ENCODE peak calls at places on chromosomes 16 and 17, in nine cellular contexts. M is cardiac fibroblast, P is PC-9, E is choroid plexus epithelial cell, B is PC-3, D is kidney, G is suprapubic skin, Y is esophagus squamous epithelium, F is mammary epithelial cell. J is an unnamed sample.

GRCh38 chr17:29949708-29950107 is 8.3 kb downstream of the EFCAB5 start:
- DNase-seq in M (no peak), P (no peak), E (no peak), B (no peak), D (no peak), G (no peak), Y (no peak), F (no peak), J (no peak)

GRCh38 chr17:78307887-78308633 is 51.8 kb downstream of the SOCS3 start:
- DNase-seq in M (no peak), P (peak; percentile 70), E (no peak), B (peak; percentile 56), D (peak; percentile 78), G (no peak), Y (no peak), F (no peak), J (no peak)

GRCh38 chr17:17062866-17063265 is 20.6 kb downstream of the MPRIP start:
- DNase-seq in M (no peak), P (no peak), E (no peak), B (no peak), D (peak; percentile 75), G (no peak), Y (no peak), F (peak; percentile 62), J (no peak)

GRCh38 chr16:19029980-19030379 is 37.4 kb upstream of the COQ7 start:
- DNase-seq in M (peak; percentile 5), P (no peak), E (no peak), B (no peak), D (no peak), G (no peak), Y (no peak), F (no peak), J (no peak)

GRCh38 chr17:57514614-57515013 is 230.5 kb downstream of the CCDC182 start:
- DNase-seq in M (no peak), P (peak; percentile 48), E (no peak), B (no peak), D (no peak), G (no peak), Y (no peak), F (peak; percentile 57), J (no peak)

GRCh38 chr17:46977348-46977747 is 1.7 kb downstream of the RPRML start:
- DNase-seq in M (no peak), P (no peak), E (peak; percentile 54), B (peak; percentile 72), D (peak; percentile 39), G (no peak), Y (no peak), F (peak; percentile 46), J (no peak)

GRCh38 chr17:19654342-19654886 is 5.9 kb downstream of the ALDH3A2 start:
- DNase-seq in M (no peak), P (no peak), E (no peak), B (no peak), D (peak; percentile 69), G (no peak), Y (no peak), F (no peak), J (no peak)

GRCh38 chr17:57385975-57386374 is 129.7 kb downstream of the MSI2 start:
- DNase-seq in M (no peak), P (no peak), E (no peak), B (no peak), D (no peak), G (no peak), Y (no peak), F (no peak), J (no peak)

GRCh38 chr17:74852237-74853047 is 7.2 kb downstream of the GRIN2C start:
- DNase-seq in M (no peak), P (no peak), E (peak; percentile 31), B (no peak), D (peak; percentile 74), G (no peak), Y (no peak), F (peak; percentile 51), J (no peak)

GRCh38 chr16:30948087-30948955 is 547 bp upstream of the ORAI3 start:
- DNase-seq in M (peak; percentile 98), P (peak; percentile 90), E (peak; percentile 99), B (peak; percentile 68), D (peak; percentile 97), G (no peak), Y (no peak), F (peak; percentile 94), J (no peak)

GRCh38 chr17:801660-802059 is 19.5 kb downstream of the MRM3 start:
- DNase-seq in M (no peak), P (no peak), E (peak; percentile 62), B (no peak), D (no peak), G (no peak), Y (no peak), F (no peak), J (no peak)

GRCh38 chr17:53336281-53336680 is 486.4 kb upstream of the KIF2B start:
- DNase-seq in M (peak; percentile 1), P (no peak), E (no peak), B (no peak), D (peak; percentile 21), G (no peak), Y (no peak), F (peak; percentile 45), J (no peak)

GRCh38 chr16:1773703-1774455 is 945 bp upstream of the MRPS34 start:
- DNase-seq in M (peak; percentile 43), P (peak; percentile 66), E (peak; percentile 41), B (no peak), D (no peak), G (no peak), Y (no peak), F (peak; percentile 56), J (no peak)

GRCh38 chr17:3474212-3474611 is 1.6 kb upstream of the ASPA start:
- DNase-seq in M (peak; percentile 7), P (no peak), E (peak; percentile 27), B (peak; percentile 9), D (no peak), G (no peak), Y (no peak), F (no peak), J (no peak)

GRCh38 chr17:77959926-77960521 is 1.5 kb downstream of the TNRC6C start:
- DNase-seq in M (peak; percentile 3), P (no peak), E (peak; percentile 54), B (no peak), D (no peak), G (no peak), Y (no peak), F (no peak), J (no peak)

GRCh38 chr16:49801290-49801689 is 54.6 kb downstream of the ZNF423 start:
- DNase-seq in M (no peak), P (no peak), E (no peak), B (no peak), D (no peak), G (no peak), Y (no peak), F (no peak), J (no peak)
- TF ChIP-seq CTCF in M (no peak), P (no peak), E (no peak), B (no peak), D (no peak), G (no peak), Y (no peak), F (no peak), J (no peak)

GRCh38 chr17:36640346-36640745 is 39.0 kb downstream of the MRM1 start:
- DNase-seq in M (no peak), P (no peak), E (no peak), B (no peak), D (no peak), G (no peak), Y (no peak), F (no peak), J (no peak)

GRCh38 chr17:36641877-36642845 is 40.8 kb downstream of the MRM1 start:
- DNase-seq in M (no peak), P (no peak), E (no peak), B (no peak), D (no peak), G (no peak), Y (no peak), F (no peak), J (no peak)

GRCh38 chr17:36640836-36641235 is 39.5 kb downstream of the MRM1 start:
- DNase-seq in M (no peak), P (no peak), E (no peak), B (no peak), D (no peak), G (no peak), Y (no peak), F (no peak), J (no peak)

GRCh38 chr17:36643086-36643685 is 41.8 kb downstream of the MRM1 start:
- DNase-seq in M (no peak), P (no peak), E (no peak), B (no peak), D (no peak), G (no peak), Y (no peak), F (no peak), J (no peak)

GRCh38 chr17:36641331-36641876 is 40.0 kb downstream of the MRM1 start:
- DNase-seq in M (no peak), P (no peak), E (no peak), B (no peak), D (peak; percentile 78), G (no peak), Y (no peak), F (no peak), J (no peak)
- H3K4me3 ChIP-seq in M (peak overlapping the region; percentile 19), P (no peak overlapping the region), E (peak overlapping the region; percentile 29), B (no peak overlapping the region), D (peak overlapping the region; percentile 30), G (peak overlapping the region; percentile 49), Y (peak overlapping the region; percentile 6), F (peak overlapping the region; percentile 24), J (no peak overlapping the region)

DNA sequence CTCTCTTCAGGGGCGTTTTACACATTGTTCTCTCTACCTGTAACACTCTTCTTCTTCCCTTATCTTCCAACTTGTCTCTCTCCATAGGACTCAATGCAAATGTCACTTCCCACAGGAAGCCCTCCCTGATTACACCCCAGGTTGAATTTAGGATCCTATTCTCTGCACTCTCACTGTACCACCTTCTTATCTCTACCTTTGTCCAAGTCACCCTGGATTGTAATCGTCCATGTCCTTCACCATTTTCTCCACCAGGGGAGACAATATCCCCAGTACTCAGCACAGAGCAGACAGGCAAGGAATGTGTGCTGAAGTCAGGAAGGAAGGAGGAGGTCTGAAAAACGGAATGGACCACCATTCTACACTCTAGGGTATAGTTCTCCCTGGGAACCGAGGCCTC is 14.1 kb downstream of the C16orf82 start:
- DNase-seq in M (peak; percentile 5), P (no peak), E (peak; percentile 39), B (peak; percentile 13), D (no peak), G (no peak), Y (no peak), F (no peak), J (no peak)
- TF ChIP-seq CTCF in M (peak; percentile 46), P (peak; percentile 71), E (peak; percentile 69), B (peak; percentile 52), D (no peak), G (no peak), Y (no peak), F (no peak), J (peak; percentile 52)

DNA sequence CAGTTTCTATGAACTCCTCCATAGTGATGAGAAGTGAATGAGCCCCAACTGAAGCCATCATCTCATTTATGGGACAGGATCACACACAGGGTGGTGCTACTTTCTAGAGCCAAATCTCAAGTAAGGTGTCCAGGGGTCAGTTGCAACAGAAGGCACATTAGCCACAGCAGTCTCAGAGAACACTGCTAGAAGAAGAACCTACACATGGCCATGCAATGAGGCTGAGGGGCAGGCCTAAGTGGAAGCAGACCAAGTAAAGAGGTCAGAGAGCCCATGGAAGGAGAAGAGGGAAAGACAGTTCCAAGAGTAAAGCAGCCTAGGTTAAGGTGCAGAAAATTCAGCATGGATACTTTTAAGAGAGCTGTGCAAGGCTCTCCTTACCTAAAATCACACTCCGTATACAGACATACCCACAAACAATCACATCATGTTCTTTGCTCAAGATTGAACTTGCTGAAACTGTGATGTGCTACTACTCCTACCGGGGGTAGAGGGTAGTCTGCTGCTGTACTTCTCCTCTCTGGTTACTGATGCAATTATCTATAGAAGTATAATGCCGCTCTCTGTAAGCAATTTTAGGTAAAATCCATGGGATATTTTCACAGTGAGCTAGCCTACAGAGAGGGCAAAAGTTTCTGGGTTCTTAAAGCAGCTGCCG is 1.7 kb downstream of the ABCA8 start:
- DNase-seq in M (no peak), P (no peak), E (peak; percentile 31), B (no peak), D (no peak), G (no peak), Y (no peak), F (no peak), J (no peak)
- H3K4me3 ChIP-seq in M (peak overlapping the region; percentile 41), P (no peak overlapping the region), E (peak overlapping the region; percentile 48), B (no peak overlapping the region), D (peak overlapping the region; percentile 33), G (peak overlapping the region; percentile 33), Y (peak overlapping the region; percentile 28), F (no peak overlapping the region), J (no peak overlapping the region)

J was measured in GM12864.